ENCODE peak calls at places on chromosomes 16 and 17, in six cellular contexts. T is body of pancreas; W is head of caudate nucleus; V is T-helper 1 cell; H is activated CD4-positive, alpha-beta T cell treated with anti-CD3 and anti-CD28 coated beads, Interleukin-2, amount 50 U/mL, for 1 hour; N is EL. L is an unnamed sample.

GRCh38 chr16:87441886-87442580 is 49.9 kb downstream of the MAP1LC3B start:
- DNase-seq in T (no peak), W (no peak), V (no peak), H (no peak), N (peak; percentile 19), L (no peak)

GRCh38 chr17:64040201-64040600 is 19.8 kb upstream of the ICAM2 start:
- DNase-seq in T (peak; percentile 37), W (no peak), V (no peak), H (no peak), N (no peak), L (no peak)

GRCh38 chr17:82272495-82273326 is 789 bp downstream of the CSNK1D start:
- DNase-seq in T (peak; percentile 46), W (no peak), V (peak; percentile 23), H (peak; percentile 38), N (no peak), L (peak; percentile 43)

GRCh38 chr17:58344791-58345157 is 7.2 kb downstream of the SUPT4H1 start:
- DNase-seq in T (no peak), W (no peak), V (peak; percentile 63), H (peak; percentile 62), N (no peak), L (peak; percentile 66)

GRCh38 chr16:81602377-81602776 is 157.8 kb downstream of the CMIP start:
- DNase-seq in T (no peak), W (no peak), V (no peak), H (no peak), N (no peak), L (no peak)

GRCh38 chr17:82351254-82351712 is 7.8 kb upstream of the TEX19 start:
- DNase-seq in T (no peak), W (no peak), V (no peak), H (no peak), N (no peak), L (no peak)

GRCh38 chr16:49617710-49618330 is 238.1 kb downstream of the ZNF423 start:
- DNase-seq in T (no peak), W (no peak), V (no peak), H (no peak), N (no peak), L (no peak)

GRCh38 chr16:70761656-70762055 is 39.3 kb downstream of the VAC14 start:
- DNase-seq in T (no peak), W (no peak), V (no peak), H (no peak), N (no peak), L (no peak)

GRCh38 chr17:80318166-80318565 is 57.5 kb downstream of the RNF213 start:
- DNase-seq in T (no peak), W (no peak), V (no peak), H (no peak), N (no peak), L (no peak)

GRCh38 chr16:48947371-48947713 is 334.3 kb downstream of the CBLN1 start:
- DNase-seq in T (no peak), W (no peak), V (no peak), H (no peak), N (no peak), L (no peak)

GRCh38 chr17:76686538-76687277 is 24.1 kb downstream of the MXRA7 start:
- DNase-seq in T (no peak), W (peak; percentile 60), V (no peak), H (no peak), N (no peak), L (no peak)

GRCh38 chr17:57944796-57945362 is 10.3 kb downstream of the CUEDC1 start:
- DNase-seq in T (no peak), W (no peak), V (no peak), H (no peak), N (no peak), L (no peak)

GRCh38 chr16:50067290-50067853 is 1.6 kb downstream of the HEATR3 start:
- DNase-seq in T (no peak), W (peak; percentile 18), V (no peak), H (peak; percentile 15), N (peak; percentile 70), L (no peak)

GRCh38 chr16:46899443-46900143 is 15.4 kb downstream of the GPT2 start:
- DNase-seq in T (no peak), W (no peak), V (no peak), H (no peak), N (peak; percentile 47), L (no peak)

GRCh38 chr17:72514888-72515287 is 394.1 kb downstream of the SOX9 start:
- DNase-seq in T (peak; percentile 57), W (no peak), V (no peak), H (no peak), N (peak; percentile 60), L (no peak)

GRCh38 chr17:876272-876671 is 94.1 kb downstream of the MRM3 start:
- DNase-seq in T (no peak), W (no peak), V (peak; percentile 8), H (no peak), N (no peak), L (no peak)

GRCh38 chr16:49336581-49336980 is 37.0 kb upstream of the C16orf78 start:
- DNase-seq in T (no peak), W (no peak), V (no peak), H (no peak), N (no peak), L (no peak)

GRCh38 chr17:34883106-34884000 is 77.9 kb downstream of the CCT6B start:
- DNase-seq in T (no peak), W (no peak), V (no peak), H (no peak), N (no peak), L (no peak)

GRCh38 chr16:2769675-2770056 is 7.4 kb downstream of the ELOB start:
- DNase-seq in T (no peak), W (no peak), V (no peak), H (no peak), N (no peak), L (no peak)

GRCh38 chr17:46790216-46790615 is 28.3 kb downstream of the WNT3 start:
- DNase-seq in T (no peak), W (no peak), V (no peak), H (no peak), N (no peak), L (no peak)

GRCh38 chr17:83200746-83201145 is 121.3 kb downstream of the METRNL start:
- DNase-seq in T (peak; percentile 1), W (peak; percentile 10), V (no peak), H (no peak), N (no peak), L (no peak)

GRCh38 chr17:41785091-41785875 is 1.2 kb downstream of the JUP start:
- DNase-seq in T (no peak), W (no peak), V (no peak), H (no peak), N (no peak), L (no peak)

GRCh38 chr17:28033972-28034714 is 8.3 kb upstream of the NLK start:
- DNase-seq in T (no peak), W (no peak), V (no peak), H (no peak), N (peak; percentile 95), L (no peak)

GRCh38 chr16:82192665-82193064 is 22.6 kb upstream of the MPHOSPH6 start:
- DNase-seq in T (no peak), W (no peak), V (no peak), H (no peak), N (peak; percentile 70), L (peak; percentile 7)

GRCh38 chr16:22161999-22162657 is at the start of gene SDR42E2:
- DNase-seq in T (peak; percentile 57), W (no peak), V (peak; percentile 34), H (peak; percentile 45), N (no peak), L (peak; percentile 14)

GRCh38 chr17:8430966-8431365 is 4.7 kb upstream of the NDEL1 start:
- DNase-seq in T (peak; percentile 17), W (no peak), V (no peak), H (no peak), N (peak; percentile 29), L (no peak)

GRCh38 chr16:70253291-70254094 is 1.8 kb upstream of the EXOSC6 start:
- DNase-seq in T (peak; percentile 51), W (no peak), V (peak; percentile 24), H (peak; percentile 31), N (peak; percentile 53), L (peak; percentile 13)

GRCh38 chr17:47651704-47652103 is 2.0 kb downstream of the KPNB1 start:
- DNase-seq in T (no peak), W (no peak), V (no peak), H (no peak), N (no peak), L (no peak)

GRCh38 chr16:57091990-57092785 is at the start of gene CPNE2:
- DNase-seq in T (peak; percentile 75), W (peak; percentile 87), V (no peak), H (no peak), N (peak; percentile 69), L (peak; percentile 20)

GRCh38 chr17:29240477-29240876 is 6.2 kb upstream of the CRYBA1 start:
- DNase-seq in T (no peak), W (no peak), V (no peak), H (no peak), N (peak; percentile 40), L (no peak)

GRCh38 chr17:44610871-44611270 is 45.4 kb upstream of the MEIOC start:
- DNase-seq in T (no peak), W (no peak), V (no peak), H (no peak), N (peak; percentile 33), L (no peak)

L was measured in stimulated activated naive CD4-positive, alpha-beta T cell treated with Interleukin-2 at 50 U/mL for 16 hours.